ENCODE peak calls at places on chromosome 12, in five cellular contexts. One of them, this sample, is unnamed.

GRCh38 chr12:86748874-86749273 is 492.7 kb upstream of the MGAT4C start:
- DNase-seq in GM12878: no peak
- DNase-seq in SK-N-SH: no peak
- DNase-seq in A549: no peak
- DNase-seq in IMR-90: no peak
- DNase-seq in this sample: no peak

GRCh38 chr12:49024543-49024942 is 6.0 kb upstream of the PRKAG1 start:
- DNase-seq in IMR-90: no peak
- DNase-seq in GM12878: no peak
- DNase-seq in SK-N-SH: no peak
- DNase-seq in A549: no peak
- DNase-seq in this sample: no peak

GRCh38 chr12:67697981-67698380 is 49.4 kb downstream of the DYRK2 start:
- DNase-seq in IMR-90: no peak
- DNase-seq in A549: no peak
- DNase-seq in SK-N-SH: no peak
- DNase-seq in GM12878: no peak
- DNase-seq in this sample: no peak

GRCh38 chr12:32115404-32116104 is 8.9 kb downstream of the BICD1 start:
- DNase-seq in SK-N-SH: peak
- DNase-seq in A549: peak
- DNase-seq in IMR-90: peak
- DNase-seq in GM12878: no peak
- DNase-seq in this sample: no peak

GRCh38 chr12:67649165-67650126 is 901 bp downstream of the DYRK2 start:
- DNase-seq in A549: peak
- DNase-seq in IMR-90: no peak
- DNase-seq in GM12878: no peak
- DNase-seq in SK-N-SH: peak
- DNase-seq in this sample: no peak

GRCh38 chr12:20946732-20947131 is 136.2 kb downstream of the SLCO1B3 start:
- DNase-seq in IMR-90: no peak
- DNase-seq in SK-N-SH: peak
- DNase-seq in A549: no peak
- DNase-seq in GM12878: no peak
- DNase-seq in this sample: no peak

GRCh38 chr12:93050026-93050747 is 121.1 kb upstream of the EEA1 start:
- DNase-seq in SK-N-SH: no peak
- DNase-seq in GM12878: no peak
- DNase-seq in A549: no peak
- DNase-seq in IMR-90: peak
- DNase-seq in this sample: no peak

GRCh38 chr12:105820407-105821140 is 318.2 kb downstream of the NUAK1 start:
- DNase-seq in SK-N-SH: no peak
- DNase-seq in GM12878: no peak
- DNase-seq in A549: no peak
- DNase-seq in IMR-90: peak
- DNase-seq in this sample: peak

GRCh38 chr12:118714051-118714460 is 267.3 kb upstream of the SRRM4 start:
- DNase-seq in SK-N-SH: peak
- DNase-seq in A549: peak
- DNase-seq in IMR-90: no peak
- DNase-seq in GM12878: peak
- DNase-seq in this sample: peak

GRCh38 chr12:22731231-22731630 is 106.3 kb downstream of the ETNK1 start:
- DNase-seq in IMR-90: no peak
- DNase-seq in GM12878: no peak
- DNase-seq in A549: no peak
- DNase-seq in SK-N-SH: no peak
- DNase-seq in this sample: no peak

GRCh38 chr12:24760606-24761378 is 188.1 kb downstream of the BCAT1 start:
- DNase-seq in GM12878: no peak
- DNase-seq in SK-N-SH: no peak
- DNase-seq in A549: no peak
- DNase-seq in IMR-90: no peak
- DNase-seq in this sample: no peak

GRCh38 chr12:6946920-6947374 is 3.1 kb downstream of the C12orf57 start:
- DNase-seq in GM12878: no peak
- DNase-seq in SK-N-SH: no peak
- DNase-seq in IMR-90: no peak
- DNase-seq in A549: no peak
- DNase-seq in this sample: no peak

GRCh38 chr12:125286005-125286727 is 220.9 kb downstream of the AACS start:
- DNase-seq in IMR-90: no peak
- DNase-seq in A549: no peak
- DNase-seq in GM12878: no peak
- DNase-seq in SK-N-SH: no peak
- DNase-seq in this sample: no peak

GRCh38 chr12:93442411-93443340 is 929 bp upstream of the UBE2N start:
- DNase-seq in SK-N-SH: no peak
- DNase-seq in IMR-90: peak
- DNase-seq in A549: no peak
- DNase-seq in GM12878: no peak
- DNase-seq in this sample: no peak

GRCh38 chr12:29039013-29039412 is 110.1 kb upstream of the FAR2 start:
- DNase-seq in A549: no peak
- DNase-seq in IMR-90: peak
- DNase-seq in SK-N-SH: peak
- DNase-seq in GM12878: no peak
- DNase-seq in this sample: no peak

GRCh38 chr12:41288188-41288811 is 100.2 kb downstream of the PDZRN4 start:
- DNase-seq in GM12878: no peak
- DNase-seq in A549: no peak
- DNase-seq in SK-N-SH: no peak
- DNase-seq in IMR-90: no peak
- DNase-seq in this sample: no peak

GRCh38 chr12:74538491-74539258 is 1.0 kb downstream of the ATXN7L3B start:
- DNase-seq in IMR-90: no peak
- DNase-seq in GM12878: no peak
- DNase-seq in A549: no peak
- DNase-seq in SK-N-SH: peak
- DNase-seq in this sample: no peak

GRCh38 chr12:88298014-88298682 is 156.0 kb downstream of the TMTC3 start:
- DNase-seq in IMR-90: no peak
- DNase-seq in GM12878: no peak
- DNase-seq in SK-N-SH: peak
- DNase-seq in A549: no peak
- DNase-seq in this sample: no peak

GRCh38 chr12:116459921-116460666 is 99.1 kb upstream of the MAP1LC3B2 start:
- DNase-seq in SK-N-SH: no peak
- DNase-seq in IMR-90: no peak
- DNase-seq in A549: no peak
- DNase-seq in GM12878: no peak
- DNase-seq in this sample: no peak

GRCh38 chr12:81350309-81350708 is 272.4 kb downstream of the ACSS3 start:
- DNase-seq in A549: no peak
- DNase-seq in GM12878: no peak
- DNase-seq in SK-N-SH: no peak
- DNase-seq in IMR-90: no peak
- DNase-seq in this sample: no peak

GRCh38 chr12:59079029-59079428 is 158.7 kb upstream of the LRIG3 start:
- DNase-seq in SK-N-SH: no peak
- DNase-seq in A549: no peak
- DNase-seq in GM12878: no peak
- DNase-seq in IMR-90: no peak
- DNase-seq in this sample: no peak

GRCh38 chr12:6937481-6938352 is 5.9 kb upstream of the RNU7-1 start:
- DNase-seq in A549: peak
- DNase-seq in SK-N-SH: peak
- DNase-seq in GM12878: peak
- DNase-seq in IMR-90: peak
- DNase-seq in this sample: no peak

GRCh38 chr12:30546121-30546520 is 149.5 kb downstream of the IPO8 start:
- DNase-seq in GM12878: no peak
- DNase-seq in IMR-90: no peak
- DNase-seq in SK-N-SH: no peak
- DNase-seq in A549: no peak
- DNase-seq in this sample: no peak

GRCh38 chr12:121505513-121505912 is 75.3 kb downstream of the KDM2B start:
- DNase-seq in IMR-90: peak
- DNase-seq in A549: no peak
- DNase-seq in GM12878: no peak
- DNase-seq in SK-N-SH: no peak
- DNase-seq in this sample: no peak

GRCh38 chr12:67818379-67819001 is 169.9 kb downstream of the DYRK2 start:
- DNase-seq in IMR-90: no peak
- DNase-seq in GM12878: no peak
- DNase-seq in SK-N-SH: no peak
- DNase-seq in A549: no peak
- DNase-seq in this sample: no peak

GRCh38 chr12:127773520-127773919 is 493.4 kb upstream of the TMEM132C start:
- DNase-seq in GM12878: no peak
- DNase-seq in A549: no peak
- DNase-seq in SK-N-SH: no peak
- DNase-seq in IMR-90: no peak
- DNase-seq in this sample: no peak

GRCh38 chr12:1807107-1807478 is 13.3 kb upstream of the LRTM2 start:
- DNase-seq in IMR-90: no peak
- DNase-seq in SK-N-SH: no peak
- DNase-seq in A549: no peak
- DNase-seq in GM12878: no peak
- DNase-seq in this sample: no peak

GRCh38 chr12:84375472-84375871 is 537.1 kb downstream of the SLC6A15 start:
- DNase-seq in GM12878: no peak
- DNase-seq in A549: no peak
- DNase-seq in SK-N-SH: no peak
- DNase-seq in IMR-90: peak
- DNase-seq in this sample: no peak

GRCh38 chr12:31120392-31121008 is 46.8 kb downstream of the DDX11 start:
- DNase-seq in A549: no peak
- DNase-seq in SK-N-SH: no peak
- DNase-seq in GM12878: no peak
- DNase-seq in IMR-90: no peak
- DNase-seq in this sample: no peak

GRCh38 chr12:4307593-4308333 is 13.2 kb upstream of the TIGAR start:
- DNase-seq in GM12878: no peak
- DNase-seq in A549: peak
- DNase-seq in SK-N-SH: peak
- DNase-seq in IMR-90: peak
- DNase-seq in this sample: peak

GRCh38 chr12:56590237-56590830 is 39.8 kb downstream of the BAZ2A start:
- DNase-seq in A549: no peak
- DNase-seq in GM12878: no peak
- DNase-seq in SK-N-SH: peak
- DNase-seq in IMR-90: peak
- DNase-seq in this sample: no peak

GRCh38 chr12:43307126-43307525 is 244.9 kb downstream of the ADAMTS20 start:
- DNase-seq in GM12878: no peak
- DNase-seq in A549: no peak
- DNase-seq in IMR-90: no peak
- DNase-seq in SK-N-SH: no peak
- DNase-seq in this sample: no peak

GRCh38 chr12:19387182-19387581 is 52.1 kb upstream of the AEBP2 start:
- DNase-seq in A549: no peak
- DNase-seq in SK-N-SH: no peak
- DNase-seq in IMR-90: peak
- DNase-seq in GM12878: no peak
- DNase-seq in this sample: no peak

GRCh38 chr12:2346405-2346804 is 293.6 kb downstream of the CACNA1C start:
- DNase-seq in SK-N-SH: no peak
- DNase-seq in IMR-90: no peak
- DNase-seq in A549: no peak
- DNase-seq in GM12878: no peak
- DNase-seq in this sample: no peak

GRCh38 chr12:67534671-67535070 is 113.9 kb upstream of the DYRK2 start:
- DNase-seq in A549: peak
- DNase-seq in IMR-90: peak
- DNase-seq in GM12878: no peak
- DNase-seq in SK-N-SH: no peak
- DNase-seq in this sample: no peak

GRCh38 chr12:33703221-33703620 is 263.6 kb upstream of the SYT10 start:
- DNase-seq in GM12878: no peak
- DNase-seq in SK-N-SH: no peak
- DNase-seq in IMR-90: no peak
- DNase-seq in A549: no peak
- DNase-seq in this sample: no peak
- TF ChIP-seq RFX5 in GM12878: no peak
- TF ChIP-seq RFX5 in SK-N-SH: no peak
- TF ChIP-seq RFX5 in IMR-90: no peak
- TF ChIP-seq RFX5 in A549: no peak
- TF ChIP-seq RFX5 in this sample: no peak

DNA sequence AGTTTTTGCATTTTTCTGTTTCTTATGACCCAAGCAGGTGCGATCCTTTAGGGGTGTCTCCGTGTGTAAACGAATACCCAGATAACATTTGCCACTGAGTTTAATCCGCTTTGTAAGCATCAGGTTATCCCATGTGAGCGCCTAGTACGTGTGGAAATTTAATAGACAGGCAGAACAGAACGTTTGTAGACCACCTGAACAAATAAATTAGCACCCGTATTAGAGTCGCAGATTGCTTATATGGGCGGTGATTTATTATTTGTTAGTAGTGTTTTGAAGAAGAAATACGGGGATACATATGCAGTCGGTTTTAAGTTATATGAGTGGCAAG is 325 bp downstream of the C12orf60 start:
- DNase-seq in GM12878: no peak
- DNase-seq in A549: peak
- DNase-seq in SK-N-SH: no peak
- DNase-seq in IMR-90: no peak
- DNase-seq in this sample: no peak
- TF ChIP-seq RFX5 in GM12878: no peak
- TF ChIP-seq RFX5 in A549: no peak
- TF ChIP-seq RFX5 in SK-N-SH: no peak
- TF ChIP-seq RFX5 in IMR-90: no peak
- TF ChIP-seq RFX5 in this sample: no peak

GRCh38 chr12:47819902-47820630 is at the start of gene HDAC7:
- DNase-seq in GM12878: no peak
- DNase-seq in A549: peak
- DNase-seq in SK-N-SH: peak
- DNase-seq in IMR-90: peak
- DNase-seq in this sample: no peak
- TF ChIP-seq RFX5 in GM12878: no peak
- TF ChIP-seq RFX5 in A549: no peak
- TF ChIP-seq RFX5 in SK-N-SH: no peak
- TF ChIP-seq RFX5 in IMR-90: no peak
- TF ChIP-seq RFX5 in this sample: no peak

DNA sequence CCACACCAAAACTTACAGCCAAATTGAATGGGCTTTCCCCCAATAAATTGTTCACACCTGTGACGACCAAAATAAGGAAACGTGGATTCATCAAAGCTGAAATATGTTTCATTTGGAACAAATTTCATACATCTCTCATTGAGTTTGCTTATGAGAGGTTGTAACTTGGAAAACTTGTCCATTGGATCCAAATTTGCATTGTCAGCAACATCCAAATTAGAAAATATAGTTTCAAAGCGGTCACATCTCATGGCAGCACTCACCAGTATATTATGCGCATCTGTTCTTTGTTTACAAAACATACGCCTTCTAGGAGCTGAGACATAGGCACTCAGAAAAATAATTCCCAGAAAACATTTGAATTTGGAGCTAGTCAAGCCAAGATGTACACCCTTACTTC is 1028.2 kb upstream of the USP15 start:
- DNase-seq in GM12878: no peak
- DNase-seq in SK-N-SH: no peak
- DNase-seq in A549: no peak
- DNase-seq in IMR-90: no peak
- DNase-seq in this sample: no peak
- TF ChIP-seq RFX5 in GM12878: no peak
- TF ChIP-seq RFX5 in SK-N-SH: no peak
- TF ChIP-seq RFX5 in A549: no peak
- TF ChIP-seq RFX5 in IMR-90: no peak
- TF ChIP-seq RFX5 in this sample: no peak